ENCODE peak calls at places on chromosomes 2 and 18, in ten cellular contexts. One of them, this sample, is unnamed.

GRCh38 chr2:10447300-10448207 is 573 bp downstream of the ODC1 start:
- DNase-seq in brain microvascular endothelial cell: peak; percentile 30
- DNase-seq in kidney tubule cell: peak; percentile 55
- DNase-seq in neural progenitor cell: peak; percentile 38
- DNase-seq in HT1080: peak; percentile 44
- DNase-seq in stimulated activated CD8-positive, alpha-beta memory T cell treated with anti-CD3 and anti-CD28 coated beads, Interleukin-12 subunit alpha, Interleukin-12 subunit beta, amount 100 ng/mL, for 1 hour: peak; percentile 6
- DNase-seq in aorta: peak; percentile 83
- DNase-seq in NCI-H2081: peak; percentile 77
- DNase-seq in cardiac muscle cell: peak; percentile 55
- DNase-seq in Kasumi-1: peak; percentile 44
- DNase-seq in this sample: no peak

GRCh38 chr2:24919100-24919976 is 699 bp downstream of the ADCY3 start:
- DNase-seq in kidney tubule cell: peak; percentile 24
- DNase-seq in NCI-H2081: no peak
- DNase-seq in aorta: peak; percentile 59
- DNase-seq in neural progenitor cell: no peak
- DNase-seq in brain microvascular endothelial cell: no peak
- DNase-seq in Kasumi-1: peak; percentile 35
- DNase-seq in stimulated activated CD8-positive, alpha-beta memory T cell treated with anti-CD3 and anti-CD28 coated beads, Interleukin-12 subunit alpha, Interleukin-12 subunit beta, amount 100 ng/mL, for 1 hour: peak; percentile 27
- DNase-seq in cardiac muscle cell: peak; percentile 5
- DNase-seq in HT1080: no peak
- DNase-seq in this sample: peak; percentile 72

GRCh38 chr2:58569460-58570185 is 328.5 kb upstream of the FANCL start:
- DNase-seq in kidney tubule cell: no peak
- DNase-seq in cardiac muscle cell: no peak
- DNase-seq in HT1080: peak; percentile 17
- DNase-seq in Kasumi-1: no peak
- DNase-seq in stimulated activated CD8-positive, alpha-beta memory T cell treated with anti-CD3 and anti-CD28 coated beads, Interleukin-12 subunit alpha, Interleukin-12 subunit beta, amount 100 ng/mL, for 1 hour: no peak
- DNase-seq in brain microvascular endothelial cell: no peak
- DNase-seq in aorta: no peak
- DNase-seq in neural progenitor cell: no peak
- DNase-seq in NCI-H2081: no peak
- DNase-seq in this sample: peak; percentile 20

GRCh38 chr2:171547720-171548119 is 25.4 kb downstream of the CYBRD1 start:
- DNase-seq in stimulated activated CD8-positive, alpha-beta memory T cell treated with anti-CD3 and anti-CD28 coated beads, Interleukin-12 subunit alpha, Interleukin-12 subunit beta, amount 100 ng/mL, for 1 hour: no peak
- DNase-seq in brain microvascular endothelial cell: no peak
- DNase-seq in cardiac muscle cell: no peak
- DNase-seq in aorta: no peak
- DNase-seq in Kasumi-1: no peak
- DNase-seq in neural progenitor cell: no peak
- DNase-seq in NCI-H2081: no peak
- DNase-seq in HT1080: no peak
- DNase-seq in kidney tubule cell: no peak
- DNase-seq in this sample: no peak

GRCh38 chr18:49249523-49249922 is 210.9 kb downstream of the DYM start:
- DNase-seq in cardiac muscle cell: no peak
- DNase-seq in stimulated activated CD8-positive, alpha-beta memory T cell treated with anti-CD3 and anti-CD28 coated beads, Interleukin-12 subunit alpha, Interleukin-12 subunit beta, amount 100 ng/mL, for 1 hour: no peak
- DNase-seq in neural progenitor cell: no peak
- DNase-seq in HT1080: peak; percentile 93
- DNase-seq in brain microvascular endothelial cell: peak; percentile 67
- DNase-seq in aorta: no peak
- DNase-seq in kidney tubule cell: peak; percentile 74
- DNase-seq in Kasumi-1: peak; percentile 88
- DNase-seq in NCI-H2081: no peak
- DNase-seq in this sample: peak; percentile 54

GRCh38 chr2:205220559-205220958 is 461.7 kb upstream of the NRP2 start:
- DNase-seq in cardiac muscle cell: no peak
- DNase-seq in brain microvascular endothelial cell: no peak
- DNase-seq in Kasumi-1: no peak
- DNase-seq in neural progenitor cell: no peak
- DNase-seq in kidney tubule cell: no peak
- DNase-seq in aorta: no peak
- DNase-seq in stimulated activated CD8-positive, alpha-beta memory T cell treated with anti-CD3 and anti-CD28 coated beads, Interleukin-12 subunit alpha, Interleukin-12 subunit beta, amount 100 ng/mL, for 1 hour: no peak
- DNase-seq in NCI-H2081: no peak
- DNase-seq in HT1080: no peak
- DNase-seq in this sample: no peak

GRCh38 chr2:235445116-235445515 is 48.7 kb upstream of the AGAP1 start:
- DNase-seq in kidney tubule cell: no peak
- DNase-seq in aorta: no peak
- DNase-seq in brain microvascular endothelial cell: no peak
- DNase-seq in NCI-H2081: no peak
- DNase-seq in Kasumi-1: no peak
- DNase-seq in cardiac muscle cell: no peak
- DNase-seq in HT1080: no peak
- DNase-seq in neural progenitor cell: no peak
- DNase-seq in stimulated activated CD8-positive, alpha-beta memory T cell treated with anti-CD3 and anti-CD28 coated beads, Interleukin-12 subunit alpha, Interleukin-12 subunit beta, amount 100 ng/mL, for 1 hour: no peak
- DNase-seq in this sample: no peak

GRCh38 chr2:161625996-161626395 is 1.8 kb downstream of the SLC4A10 start:
- DNase-seq in Kasumi-1: no peak
- DNase-seq in kidney tubule cell: no peak
- DNase-seq in aorta: no peak
- DNase-seq in brain microvascular endothelial cell: no peak
- DNase-seq in cardiac muscle cell: no peak
- DNase-seq in neural progenitor cell: peak; percentile 67
- DNase-seq in HT1080: no peak
- DNase-seq in stimulated activated CD8-positive, alpha-beta memory T cell treated with anti-CD3 and anti-CD28 coated beads, Interleukin-12 subunit alpha, Interleukin-12 subunit beta, amount 100 ng/mL, for 1 hour: no peak
- DNase-seq in NCI-H2081: no peak
- DNase-seq in this sample: no peak

GRCh38 chr18:6294119-6294784 is 120.5 kb downstream of the L3MBTL4 start:
- DNase-seq in aorta: peak; percentile 63
- DNase-seq in stimulated activated CD8-positive, alpha-beta memory T cell treated with anti-CD3 and anti-CD28 coated beads, Interleukin-12 subunit alpha, Interleukin-12 subunit beta, amount 100 ng/mL, for 1 hour: no peak
- DNase-seq in neural progenitor cell: no peak
- DNase-seq in kidney tubule cell: no peak
- DNase-seq in brain microvascular endothelial cell: peak; percentile 13
- DNase-seq in NCI-H2081: no peak
- DNase-seq in HT1080: peak; percentile 15
- DNase-seq in cardiac muscle cell: no peak
- DNase-seq in Kasumi-1: no peak
- DNase-seq in this sample: no peak

GRCh38 chr2:176167398-176167797 is 10.3 kb downstream of the HOXD3 start:
- DNase-seq in NCI-H2081: no peak
- DNase-seq in HT1080: no peak
- DNase-seq in Kasumi-1: no peak
- DNase-seq in stimulated activated CD8-positive, alpha-beta memory T cell treated with anti-CD3 and anti-CD28 coated beads, Interleukin-12 subunit alpha, Interleukin-12 subunit beta, amount 100 ng/mL, for 1 hour: no peak
- DNase-seq in aorta: no peak
- DNase-seq in neural progenitor cell: no peak
- DNase-seq in brain microvascular endothelial cell: no peak
- DNase-seq in cardiac muscle cell: no peak
- DNase-seq in kidney tubule cell: no peak
- DNase-seq in this sample: no peak

GRCh38 chr18:9876867-9877654 is 8.7 kb upstream of the TXNDC2 start:
- DNase-seq in Kasumi-1: no peak
- DNase-seq in NCI-H2081: no peak
- DNase-seq in stimulated activated CD8-positive, alpha-beta memory T cell treated with anti-CD3 and anti-CD28 coated beads, Interleukin-12 subunit alpha, Interleukin-12 subunit beta, amount 100 ng/mL, for 1 hour: no peak
- DNase-seq in cardiac muscle cell: peak; percentile 22
- DNase-seq in neural progenitor cell: peak; percentile 66
- DNase-seq in kidney tubule cell: peak; percentile 77
- DNase-seq in brain microvascular endothelial cell: peak; percentile 92
- DNase-seq in HT1080: peak; percentile 80
- DNase-seq in aorta: no peak
- DNase-seq in this sample: peak; percentile 32

GRCh38 chr2:2804528-2804927 is 473.5 kb upstream of the MYT1L start:
- DNase-seq in brain microvascular endothelial cell: no peak
- DNase-seq in aorta: no peak
- DNase-seq in cardiac muscle cell: no peak
- DNase-seq in NCI-H2081: no peak
- DNase-seq in neural progenitor cell: no peak
- DNase-seq in kidney tubule cell: no peak
- DNase-seq in stimulated activated CD8-positive, alpha-beta memory T cell treated with anti-CD3 and anti-CD28 coated beads, Interleukin-12 subunit alpha, Interleukin-12 subunit beta, amount 100 ng/mL, for 1 hour: no peak
- DNase-seq in HT1080: no peak
- DNase-seq in Kasumi-1: no peak
- DNase-seq in this sample: no peak

GRCh38 chr2:100416939-100417744 is at the start of gene CHST10:
- DNase-seq in stimulated activated CD8-positive, alpha-beta memory T cell treated with anti-CD3 and anti-CD28 coated beads, Interleukin-12 subunit alpha, Interleukin-12 subunit beta, amount 100 ng/mL, for 1 hour: peak; percentile 15
- DNase-seq in brain microvascular endothelial cell: peak; percentile 16
- DNase-seq in kidney tubule cell: peak; percentile 54
- DNase-seq in HT1080: peak; percentile 51
- DNase-seq in aorta: peak; percentile 66
- DNase-seq in NCI-H2081: peak; percentile 68
- DNase-seq in Kasumi-1: peak; percentile 49
- DNase-seq in neural progenitor cell: peak; percentile 85
- DNase-seq in cardiac muscle cell: peak; percentile 89
- DNase-seq in this sample: peak; percentile 57

GRCh38 chr2:111071480-111072143 is 49.1 kb upstream of the BCL2L11 start:
- DNase-seq in Kasumi-1: no peak
- DNase-seq in brain microvascular endothelial cell: peak; percentile 87
- DNase-seq in neural progenitor cell: no peak
- DNase-seq in cardiac muscle cell: no peak
- DNase-seq in NCI-H2081: no peak
- DNase-seq in aorta: peak; percentile 55
- DNase-seq in kidney tubule cell: peak; percentile 93
- DNase-seq in stimulated activated CD8-positive, alpha-beta memory T cell treated with anti-CD3 and anti-CD28 coated beads, Interleukin-12 subunit alpha, Interleukin-12 subunit beta, amount 100 ng/mL, for 1 hour: no peak
- DNase-seq in HT1080: peak; percentile 75
- DNase-seq in this sample: peak; percentile 41

GRCh38 chr2:217031445-217031844 is 171.6 kb upstream of the TNP1 start:
- DNase-seq in HT1080: no peak
- DNase-seq in stimulated activated CD8-positive, alpha-beta memory T cell treated with anti-CD3 and anti-CD28 coated beads, Interleukin-12 subunit alpha, Interleukin-12 subunit beta, amount 100 ng/mL, for 1 hour: no peak
- DNase-seq in cardiac muscle cell: no peak
- DNase-seq in neural progenitor cell: no peak
- DNase-seq in NCI-H2081: no peak
- DNase-seq in aorta: no peak
- DNase-seq in kidney tubule cell: no peak
- DNase-seq in Kasumi-1: no peak
- DNase-seq in brain microvascular endothelial cell: no peak
- DNase-seq in this sample: no peak

GRCh38 chr2:62460175-62460574 is 45.8 kb downstream of the TMEM17 start:
- DNase-seq in kidney tubule cell: peak; percentile 88
- DNase-seq in HT1080: no peak
- DNase-seq in brain microvascular endothelial cell: no peak
- DNase-seq in stimulated activated CD8-positive, alpha-beta memory T cell treated with anti-CD3 and anti-CD28 coated beads, Interleukin-12 subunit alpha, Interleukin-12 subunit beta, amount 100 ng/mL, for 1 hour: no peak
- DNase-seq in Kasumi-1: no peak
- DNase-seq in cardiac muscle cell: no peak
- DNase-seq in NCI-H2081: no peak
- DNase-seq in neural progenitor cell: no peak
- DNase-seq in aorta: no peak
- DNase-seq in this sample: no peak

GRCh38 chr18:3264362-3264761 is 2.4 kb downstream of the MYL12B start:
- DNase-seq in aorta: no peak
- DNase-seq in stimulated activated CD8-positive, alpha-beta memory T cell treated with anti-CD3 and anti-CD28 coated beads, Interleukin-12 subunit alpha, Interleukin-12 subunit beta, amount 100 ng/mL, for 1 hour: no peak
- DNase-seq in Kasumi-1: no peak
- DNase-seq in kidney tubule cell: peak; percentile 54
- DNase-seq in cardiac muscle cell: no peak
- DNase-seq in HT1080: peak; percentile 40
- DNase-seq in NCI-H2081: no peak
- DNase-seq in neural progenitor cell: no peak
- DNase-seq in brain microvascular endothelial cell: no peak
- DNase-seq in this sample: no peak

GRCh38 chr2:98134601-98135000 is 47.6 kb downstream of the VWA3B start:
- DNase-seq in Kasumi-1: no peak
- DNase-seq in NCI-H2081: no peak
- DNase-seq in brain microvascular endothelial cell: no peak
- DNase-seq in aorta: no peak
- DNase-seq in neural progenitor cell: no peak
- DNase-seq in HT1080: no peak
- DNase-seq in kidney tubule cell: no peak
- DNase-seq in cardiac muscle cell: no peak
- DNase-seq in stimulated activated CD8-positive, alpha-beta memory T cell treated with anti-CD3 and anti-CD28 coated beads, Interleukin-12 subunit alpha, Interleukin-12 subunit beta, amount 100 ng/mL, for 1 hour: no peak
- DNase-seq in this sample: no peak

GRCh38 chr2:42858140-42859005 is 66.0 kb upstream of the HAAO start:
- DNase-seq in stimulated activated CD8-positive, alpha-beta memory T cell treated with anti-CD3 and anti-CD28 coated beads, Interleukin-12 subunit alpha, Interleukin-12 subunit beta, amount 100 ng/mL, for 1 hour: no peak
- DNase-seq in aorta: no peak
- DNase-seq in brain microvascular endothelial cell: no peak
- DNase-seq in cardiac muscle cell: no peak
- DNase-seq in kidney tubule cell: no peak
- DNase-seq in neural progenitor cell: peak; percentile 15
- DNase-seq in HT1080: no peak
- DNase-seq in NCI-H2081: no peak
- DNase-seq in Kasumi-1: no peak
- DNase-seq in this sample: no peak

GRCh38 chr2:237310515-237311114 is 103.3 kb downstream of the COL6A3 start:
- DNase-seq in Kasumi-1: no peak
- DNase-seq in brain microvascular endothelial cell: peak; percentile 57
- DNase-seq in NCI-H2081: no peak
- DNase-seq in stimulated activated CD8-positive, alpha-beta memory T cell treated with anti-CD3 and anti-CD28 coated beads, Interleukin-12 subunit alpha, Interleukin-12 subunit beta, amount 100 ng/mL, for 1 hour: no peak
- DNase-seq in HT1080: no peak
- DNase-seq in kidney tubule cell: no peak
- DNase-seq in neural progenitor cell: no peak
- DNase-seq in aorta: no peak
- DNase-seq in cardiac muscle cell: no peak
- DNase-seq in this sample: no peak

GRCh38 chr2:201643216-201643651 is at the start of gene TMEM237:
- DNase-seq in stimulated activated CD8-positive, alpha-beta memory T cell treated with anti-CD3 and anti-CD28 coated beads, Interleukin-12 subunit alpha, Interleukin-12 subunit beta, amount 100 ng/mL, for 1 hour: peak; percentile 27
- DNase-seq in kidney tubule cell: peak; percentile 43
- DNase-seq in brain microvascular endothelial cell: no peak
- DNase-seq in cardiac muscle cell: peak; percentile 78
- DNase-seq in neural progenitor cell: peak; percentile 76
- DNase-seq in Kasumi-1: peak; percentile 17
- DNase-seq in aorta: no peak
- DNase-seq in HT1080: no peak
- DNase-seq in NCI-H2081: peak; percentile 23
- DNase-seq in this sample: peak; percentile 44

GRCh38 chr18:31413137-31413536 is 34.4 kb upstream of the DSG3 start:
- DNase-seq in HT1080: no peak
- DNase-seq in aorta: no peak
- DNase-seq in Kasumi-1: no peak
- DNase-seq in neural progenitor cell: no peak
- DNase-seq in cardiac muscle cell: no peak
- DNase-seq in brain microvascular endothelial cell: no peak
- DNase-seq in kidney tubule cell: no peak
- DNase-seq in stimulated activated CD8-positive, alpha-beta memory T cell treated with anti-CD3 and anti-CD28 coated beads, Interleukin-12 subunit alpha, Interleukin-12 subunit beta, amount 100 ng/mL, for 1 hour: no peak
- DNase-seq in NCI-H2081: no peak
- DNase-seq in this sample: no peak

GRCh38 chr2:71884303-71885042 is 263.2 kb downstream of the CYP26B1 start:
- DNase-seq in stimulated activated CD8-positive, alpha-beta memory T cell treated with anti-CD3 and anti-CD28 coated beads, Interleukin-12 subunit alpha, Interleukin-12 subunit beta, amount 100 ng/mL, for 1 hour: no peak
- DNase-seq in HT1080: peak; percentile 50
- DNase-seq in aorta: no peak
- DNase-seq in NCI-H2081: no peak
- DNase-seq in Kasumi-1: no peak
- DNase-seq in kidney tubule cell: peak; percentile 44
- DNase-seq in neural progenitor cell: no peak
- DNase-seq in cardiac muscle cell: no peak
- DNase-seq in brain microvascular endothelial cell: peak; percentile 85
- DNase-seq in this sample: no peak

GRCh38 chr2:70374616-70375015 is 72.7 kb upstream of the FAM136A start:
- DNase-seq in brain microvascular endothelial cell: no peak
- DNase-seq in cardiac muscle cell: no peak
- DNase-seq in aorta: no peak
- DNase-seq in neural progenitor cell: no peak
- DNase-seq in NCI-H2081: no peak
- DNase-seq in stimulated activated CD8-positive, alpha-beta memory T cell treated with anti-CD3 and anti-CD28 coated beads, Interleukin-12 subunit alpha, Interleukin-12 subunit beta, amount 100 ng/mL, for 1 hour: no peak
- DNase-seq in HT1080: no peak
- DNase-seq in kidney tubule cell: no peak
- DNase-seq in Kasumi-1: no peak
- DNase-seq in this sample: no peak

GRCh38 chr18:9906407-9906955 is 7.3 kb upstream of the VAPA start:
- DNase-seq in brain microvascular endothelial cell: no peak
- DNase-seq in stimulated activated CD8-positive, alpha-beta memory T cell treated with anti-CD3 and anti-CD28 coated beads, Interleukin-12 subunit alpha, Interleukin-12 subunit beta, amount 100 ng/mL, for 1 hour: no peak
- DNase-seq in NCI-H2081: no peak
- DNase-seq in cardiac muscle cell: no peak
- DNase-seq in neural progenitor cell: no peak
- DNase-seq in HT1080: no peak
- DNase-seq in kidney tubule cell: no peak
- DNase-seq in Kasumi-1: peak; percentile 31
- DNase-seq in aorta: no peak
- DNase-seq in this sample: no peak